ENCODE peak calls at places on chromosomes 16 and 17, in ten cellular contexts. One of them, this sample, is unnamed.

GRCh38 chr16:11076259-11077018 is 132.1 kb downstream of the CLEC16A start:
- DNase-seq in GM12865: peak; percentile 82
- DNase-seq in iris pigment epithelial cell: peak; percentile 43
- DNase-seq in upper lobe of right lung: no peak
- DNase-seq in HEK293T: no peak
- DNase-seq in cardiac muscle cell: no peak
- DNase-seq in COR-L47: no peak
- DNase-seq in tibial artery: no peak
- DNase-seq in ACHN: no peak
- DNase-seq in ascending aorta: no peak
- DNase-seq in this sample: no peak

GRCh38 chr16:3190949-3191353 is 2.9 kb downstream of the OR1F1 start:
- DNase-seq in GM12865: no peak
- DNase-seq in iris pigment epithelial cell: no peak
- DNase-seq in upper lobe of right lung: no peak
- DNase-seq in HEK293T: peak; percentile 32
- DNase-seq in cardiac muscle cell: peak; percentile 12
- DNase-seq in COR-L47: no peak
- DNase-seq in tibial artery: no peak
- DNase-seq in ACHN: peak; percentile 35
- DNase-seq in ascending aorta: no peak
- DNase-seq in this sample: no peak

GRCh38 chr16:77324727-77325126 is 110.1 kb downstream of the ADAMTS18 start:
- DNase-seq in GM12865: no peak
- DNase-seq in iris pigment epithelial cell: no peak
- DNase-seq in upper lobe of right lung: no peak
- DNase-seq in HEK293T: no peak
- DNase-seq in cardiac muscle cell: no peak
- DNase-seq in COR-L47: no peak
- DNase-seq in tibial artery: no peak
- DNase-seq in ACHN: no peak
- DNase-seq in ascending aorta: no peak
- DNase-seq in this sample: no peak

GRCh38 chr16:88421871-88422433 is 31.1 kb upstream of the ZFPM1 start:
- DNase-seq in GM12865: no peak
- DNase-seq in iris pigment epithelial cell: no peak
- DNase-seq in upper lobe of right lung: no peak
- DNase-seq in HEK293T: no peak
- DNase-seq in cardiac muscle cell: no peak
- DNase-seq in COR-L47: no peak
- DNase-seq in tibial artery: no peak
- DNase-seq in ACHN: no peak
- DNase-seq in ascending aorta: no peak
- DNase-seq in this sample: no peak

GRCh38 chr17:65177901-65178300 is 40.7 kb downstream of the RGS9 start:
- DNase-seq in GM12865: peak; percentile 37
- DNase-seq in iris pigment epithelial cell: peak; percentile 80
- DNase-seq in upper lobe of right lung: no peak
- DNase-seq in HEK293T: no peak
- DNase-seq in cardiac muscle cell: peak; percentile 69
- DNase-seq in COR-L47: no peak
- DNase-seq in tibial artery: no peak
- DNase-seq in ACHN: peak; percentile 48
- DNase-seq in ascending aorta: no peak
- DNase-seq in this sample: no peak

GRCh38 chr17:30212750-30213149 is 22.7 kb downstream of the SLC6A4 start:
- DNase-seq in GM12865: peak; percentile 88
- DNase-seq in iris pigment epithelial cell: no peak
- DNase-seq in upper lobe of right lung: no peak
- DNase-seq in HEK293T: no peak
- DNase-seq in cardiac muscle cell: no peak
- DNase-seq in COR-L47: no peak
- DNase-seq in tibial artery: peak; percentile 52
- DNase-seq in ACHN: no peak
- DNase-seq in ascending aorta: no peak
- DNase-seq in this sample: no peak

GRCh38 chr16:89133457-89134127 is 38.0 kb upstream of the CDH15 start:
- DNase-seq in GM12865: no peak
- DNase-seq in iris pigment epithelial cell: no peak
- DNase-seq in upper lobe of right lung: peak; percentile 48
- DNase-seq in HEK293T: no peak
- DNase-seq in cardiac muscle cell: no peak
- DNase-seq in COR-L47: no peak
- DNase-seq in tibial artery: peak; percentile 67
- DNase-seq in ACHN: no peak
- DNase-seq in ascending aorta: no peak
- DNase-seq in this sample: no peak

GRCh38 chr16:19831678-19832077 is 53.0 kb downstream of the GPRC5B start:
- DNase-seq in GM12865: no peak
- DNase-seq in iris pigment epithelial cell: peak; percentile 94
- DNase-seq in upper lobe of right lung: no peak
- DNase-seq in HEK293T: no peak
- DNase-seq in cardiac muscle cell: peak; percentile 66
- DNase-seq in COR-L47: no peak
- DNase-seq in tibial artery: no peak
- DNase-seq in ACHN: no peak
- DNase-seq in ascending aorta: no peak
- DNase-seq in this sample: no peak

GRCh38 chr16:17283022-17283421 is 187.7 kb downstream of the XYLT1 start:
- DNase-seq in GM12865: no peak
- DNase-seq in iris pigment epithelial cell: no peak
- DNase-seq in upper lobe of right lung: no peak
- DNase-seq in HEK293T: no peak
- DNase-seq in cardiac muscle cell: no peak
- DNase-seq in COR-L47: no peak
- DNase-seq in tibial artery: no peak
- DNase-seq in ACHN: no peak
- DNase-seq in ascending aorta: no peak
- DNase-seq in this sample: no peak

GRCh38 chr17:31802502-31802901 is 56.5 kb downstream of the COPRS start:
- DNase-seq in GM12865: peak; percentile 51
- DNase-seq in iris pigment epithelial cell: no peak
- DNase-seq in upper lobe of right lung: no peak
- DNase-seq in HEK293T: peak; percentile 16
- DNase-seq in cardiac muscle cell: no peak
- DNase-seq in COR-L47: no peak
- DNase-seq in tibial artery: no peak
- DNase-seq in ACHN: no peak
- DNase-seq in ascending aorta: no peak
- DNase-seq in this sample: no peak

GRCh38 chr16:30786115-30786935 is 680 bp downstream of the ZNF629 start:
- DNase-seq in GM12865: no peak
- DNase-seq in iris pigment epithelial cell: peak; percentile 82
- DNase-seq in upper lobe of right lung: peak; percentile 76
- DNase-seq in HEK293T: peak; percentile 86
- DNase-seq in cardiac muscle cell: peak; percentile 71
- DNase-seq in COR-L47: no peak
- DNase-seq in tibial artery: no peak
- DNase-seq in ACHN: peak; percentile 73
- DNase-seq in ascending aorta: no peak
- DNase-seq in this sample: peak; percentile 67

GRCh38 chr16:88804173-88804551 is 573 bp downstream of the CDT1 start:
- DNase-seq in GM12865: no peak
- DNase-seq in iris pigment epithelial cell: no peak
- DNase-seq in upper lobe of right lung: no peak
- DNase-seq in HEK293T: no peak
- DNase-seq in cardiac muscle cell: no peak
- DNase-seq in COR-L47: no peak
- DNase-seq in tibial artery: peak; percentile 69
- DNase-seq in ACHN: no peak
- DNase-seq in ascending aorta: no peak
- DNase-seq in this sample: no peak

GRCh38 chr17:46013502-46014165 is 14.6 kb downstream of the STH start:
- DNase-seq in GM12865: no peak
- DNase-seq in iris pigment epithelial cell: peak; percentile 28
- DNase-seq in upper lobe of right lung: no peak
- DNase-seq in HEK293T: no peak
- DNase-seq in cardiac muscle cell: peak; percentile 14
- DNase-seq in COR-L47: no peak
- DNase-seq in tibial artery: no peak
- DNase-seq in ACHN: no peak
- DNase-seq in ascending aorta: no peak
- DNase-seq in this sample: no peak

GRCh38 chr17:17681744-17682292 is 560 bp downstream of the RAI1 start:
- DNase-seq in GM12865: peak; percentile 61
- DNase-seq in iris pigment epithelial cell: peak; percentile 46
- DNase-seq in upper lobe of right lung: peak; percentile 79
- DNase-seq in HEK293T: no peak
- DNase-seq in cardiac muscle cell: no peak
- DNase-seq in COR-L47: no peak
- DNase-seq in tibial artery: no peak
- DNase-seq in ACHN: peak; percentile 44
- DNase-seq in ascending aorta: no peak
- DNase-seq in this sample: no peak

GRCh38 chr17:33500141-33500540 is 207.0 kb upstream of the ASIC2 start:
- DNase-seq in GM12865: peak; percentile 71
- DNase-seq in iris pigment epithelial cell: no peak
- DNase-seq in upper lobe of right lung: no peak
- DNase-seq in HEK293T: no peak
- DNase-seq in cardiac muscle cell: peak; percentile 16
- DNase-seq in COR-L47: no peak
- DNase-seq in tibial artery: no peak
- DNase-seq in ACHN: no peak
- DNase-seq in ascending aorta: no peak
- DNase-seq in this sample: no peak

GRCh38 chr16:89009343-89010209 is 32.6 kb upstream of the CBFA2T3 start:
- DNase-seq in GM12865: peak; percentile 43
- DNase-seq in iris pigment epithelial cell: peak; percentile 10
- DNase-seq in upper lobe of right lung: peak; percentile 64
- DNase-seq in HEK293T: no peak
- DNase-seq in cardiac muscle cell: peak; percentile 28
- DNase-seq in COR-L47: no peak
- DNase-seq in tibial artery: peak; percentile 33
- DNase-seq in ACHN: peak; percentile 33
- DNase-seq in ascending aorta: no peak
- DNase-seq in this sample: peak; percentile 71

GRCh38 chr16:55048745-55049144 is 118.1 kb downstream of the IRX5 start:
- DNase-seq in GM12865: no peak
- DNase-seq in iris pigment epithelial cell: no peak
- DNase-seq in upper lobe of right lung: no peak
- DNase-seq in HEK293T: no peak
- DNase-seq in cardiac muscle cell: no peak
- DNase-seq in COR-L47: no peak
- DNase-seq in tibial artery: peak; percentile 34
- DNase-seq in ACHN: no peak
- DNase-seq in ascending aorta: no peak
- DNase-seq in this sample: no peak

GRCh38 chr16:86085161-86085611 is 186.2 kb downstream of the IRF8 start:
- DNase-seq in GM12865: no peak
- DNase-seq in iris pigment epithelial cell: no peak
- DNase-seq in upper lobe of right lung: peak; percentile 46
- DNase-seq in HEK293T: no peak
- DNase-seq in cardiac muscle cell: no peak
- DNase-seq in COR-L47: no peak
- DNase-seq in tibial artery: peak; percentile 58
- DNase-seq in ACHN: no peak
- DNase-seq in ascending aorta: no peak
- DNase-seq in this sample: no peak

GRCh38 chr16:85331685-85332084 is 219.4 kb upstream of the CIBAR2 start:
- DNase-seq in GM12865: no peak
- DNase-seq in iris pigment epithelial cell: no peak
- DNase-seq in upper lobe of right lung: no peak
- DNase-seq in HEK293T: no peak
- DNase-seq in cardiac muscle cell: no peak
- DNase-seq in COR-L47: no peak
- DNase-seq in tibial artery: no peak
- DNase-seq in ACHN: no peak
- DNase-seq in ascending aorta: no peak
- DNase-seq in this sample: no peak

GRCh38 chr17:32197987-32198386 is 55.7 kb downstream of the RHOT1 start:
- DNase-seq in GM12865: no peak
- DNase-seq in iris pigment epithelial cell: no peak
- DNase-seq in upper lobe of right lung: no peak
- DNase-seq in HEK293T: no peak
- DNase-seq in cardiac muscle cell: no peak
- DNase-seq in COR-L47: no peak
- DNase-seq in tibial artery: no peak
- DNase-seq in ACHN: no peak
- DNase-seq in ascending aorta: no peak
- DNase-seq in this sample: no peak

GRCh38 chr17:66625321-66625767 is 209.6 kb upstream of the CACNG5 start:
- DNase-seq in GM12865: peak; percentile 16
- DNase-seq in iris pigment epithelial cell: peak; percentile 25
- DNase-seq in upper lobe of right lung: no peak
- DNase-seq in HEK293T: peak; percentile 46
- DNase-seq in cardiac muscle cell: peak; percentile 45
- DNase-seq in COR-L47: peak; percentile 8
- DNase-seq in tibial artery: no peak
- DNase-seq in ACHN: peak; percentile 62
- DNase-seq in ascending aorta: no peak
- DNase-seq in this sample: peak; percentile 50

GRCh38 chr17:35621768-35622167 is 34.6 kb downstream of the AP2B1 start:
- DNase-seq in GM12865: no peak
- DNase-seq in iris pigment epithelial cell: no peak
- DNase-seq in upper lobe of right lung: no peak
- DNase-seq in HEK293T: no peak
- DNase-seq in cardiac muscle cell: no peak
- DNase-seq in COR-L47: no peak
- DNase-seq in tibial artery: no peak
- DNase-seq in ACHN: no peak
- DNase-seq in ascending aorta: no peak
- DNase-seq in this sample: no peak